ENCODE peak calls at places on chromosomes 5 and 9, in eight cellular contexts. J is H1, M is fibroblast of pulmonary artery, S is ovary, I is psoas muscle, X is AG09319, E is left ventricle myocardium inferior, P is lower lobe of right lung. C is an unnamed sample.

GRCh38 chr9:98146101-98146991 is 27.3 kb upstream of the TRIM14 start:
- DNase-seq in J (no peak), M (peak; percentile 73), S (no peak), I (no peak), X (peak; percentile 14), E (peak; percentile 29), P (peak; percentile 96), C (no peak)

GRCh38 chr5:154757647-154758406 is 2.6 kb downstream of the LARP1 start:
- DNase-seq in J (no peak), M (no peak), S (no peak), I (no peak), X (no peak), E (no peak), P (no peak), C (no peak)

GRCh38 chr9:109968702-109969450 is 188.9 kb downstream of the PALM2AKAP2 start:
- DNase-seq in J (peak; percentile 52), M (peak; percentile 55), S (no peak), I (no peak), X (no peak), E (no peak), P (no peak), C (no peak)

GRCh38 chr5:149210229-149210628 is 61.4 kb upstream of the AFAP1L1 start:
- DNase-seq in J (no peak), M (peak; percentile 35), S (no peak), I (no peak), X (no peak), E (no peak), P (no peak), C (no peak)

GRCh38 chr9:112176410-112177010 is 1.4 kb upstream of the SUSD1 start:
- DNase-seq in J (no peak), M (no peak), S (no peak), I (no peak), X (no peak), E (no peak), P (no peak), C (no peak)

GRCh38 chr5:97979740-97980139 is 793.7 kb upstream of the RGMB start:
- DNase-seq in J (no peak), M (peak; percentile 91), S (no peak), I (no peak), X (no peak), E (peak; percentile 39), P (no peak), C (no peak)

GRCh38 chr5:14118551-14119320 is 24.4 kb upstream of the TRIO start:
- DNase-seq in J (no peak), M (no peak), S (no peak), I (no peak), X (no peak), E (peak; percentile 38), P (no peak), C (no peak)

GRCh38 chr5:159106193-159106568 is 6.5 kb upstream of the EBF1 start:
- DNase-seq in J (no peak), M (no peak), S (peak; percentile 30), I (no peak), X (no peak), E (no peak), P (no peak), C (no peak)

GRCh38 chr5:14685757-14686156 is 21.2 kb downstream of the OTULIN start:
- DNase-seq in J (no peak), M (peak; percentile 74), S (no peak), I (no peak), X (no peak), E (no peak), P (no peak), C (no peak)

DNA sequence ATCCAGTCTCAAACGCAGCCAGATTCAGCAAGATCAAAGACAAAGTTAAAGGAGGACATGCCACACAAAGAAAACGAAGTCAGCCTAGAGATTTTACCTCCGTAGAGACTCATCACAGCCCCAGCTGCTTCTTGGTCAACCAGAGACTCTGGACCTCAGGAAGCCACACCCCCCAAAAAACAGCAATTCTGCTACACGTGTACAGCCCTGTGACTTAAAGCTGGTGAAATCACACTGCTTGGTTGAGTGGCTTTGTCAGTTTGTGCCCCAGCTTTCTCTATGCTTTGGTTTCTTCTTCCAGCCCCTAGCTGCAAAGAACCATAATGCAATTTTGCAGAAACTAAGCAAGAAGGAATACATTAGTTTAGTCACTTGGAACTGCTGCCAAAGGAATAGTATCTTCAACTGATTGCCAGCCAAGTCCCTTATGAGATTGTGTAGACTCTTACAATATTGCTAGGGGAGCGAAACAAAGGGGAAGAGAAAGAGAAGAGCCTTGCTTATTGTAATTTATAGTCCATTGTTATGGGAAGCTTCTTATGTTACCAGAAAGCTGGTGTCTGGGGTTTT is 158.8 kb upstream of the ZNF462 start:
- DNase-seq in J (no peak), M (peak; percentile 51), S (no peak), I (no peak), X (no peak), E (no peak), P (no peak), C (no peak)
- TF ChIP-seq CTCF in J (no peak), M (peak; percentile 18), S (no peak), I (no peak), X (no peak), E (no peak), P (no peak), C (no peak)

DNA sequence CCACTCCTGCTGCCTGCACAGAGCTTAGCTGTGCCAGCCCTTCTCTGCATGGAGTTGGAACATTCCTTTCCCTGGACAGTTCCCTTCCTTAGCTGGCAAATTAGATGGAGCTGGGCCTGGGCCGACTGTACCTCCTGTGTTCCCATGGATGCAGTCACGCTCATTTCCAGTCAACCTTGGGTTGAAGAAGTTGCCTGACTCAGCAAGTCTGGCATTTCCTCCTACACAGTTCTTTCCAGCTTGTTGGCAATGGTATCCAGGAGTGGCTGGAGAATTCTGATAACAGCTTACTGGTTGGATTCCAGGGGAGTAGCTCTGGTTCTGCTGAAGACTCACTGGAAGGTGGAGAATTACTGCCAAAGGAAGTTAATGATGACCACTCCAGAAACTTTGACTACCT is 9.2 kb upstream of the TAF1L start:
- DNase-seq in J (no peak), M (peak; percentile 98), S (no peak), I (no peak), X (peak; percentile 10), E (no peak), P (no peak), C (no peak)
- TF ChIP-seq CTCF in J (no peak), M (no peak), S (no peak), I (no peak), X (no peak), E (no peak), P (no peak), C (no peak)

GRCh38 chr9:105818903-105819302 is 124.6 kb downstream of the TMEM38B start:
- DNase-seq in J (no peak), M (no peak), S (no peak), I (no peak), X (no peak), E (no peak), P (no peak), C (no peak)

GRCh38 chr9:105828171-105828570 is 133.8 kb downstream of the TMEM38B start:
- DNase-seq in J (no peak), M (no peak), S (no peak), I (no peak), X (no peak), E (no peak), P (no peak), C (no peak)

GRCh38 chr9:105828596-105829213 is 134.4 kb downstream of the TMEM38B start:
- DNase-seq in J (no peak), M (no peak), S (no peak), I (no peak), X (no peak), E (no peak), P (no peak), C (no peak)

DNA sequence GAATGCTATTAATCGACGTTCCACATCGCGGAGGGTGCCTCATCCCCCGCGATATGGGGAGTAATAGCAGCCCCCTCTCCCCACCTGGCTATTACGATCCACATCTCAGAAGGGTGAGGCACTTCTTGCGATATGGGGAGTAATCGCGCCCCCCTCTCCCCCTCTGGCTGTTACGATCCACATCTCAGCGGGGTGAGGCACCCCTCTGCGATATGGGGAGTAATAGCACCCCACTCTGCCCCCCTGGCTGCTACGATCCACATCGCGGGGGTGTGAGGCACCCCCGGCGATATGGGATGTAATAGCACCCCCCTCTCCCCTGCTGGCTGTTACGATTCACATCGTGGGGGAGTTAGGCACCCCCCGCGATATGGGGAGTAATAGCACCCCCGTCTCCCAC is 128.5 kb downstream of the TMEM38B start:
- DNase-seq in J (no peak), M (no peak), S (no peak), I (no peak), X (no peak), E (no peak), P (no peak), C (no peak)
- TF ChIP-seq CTCF in J (no peak), M (no peak), S (no peak), I (no peak), X (no peak), E (no peak), P (no peak), C (no peak)

GRCh38 chr9:7053903-7054302 is 296.1 kb downstream of the KDM4C start:
- DNase-seq in J (no peak), M (no peak), S (no peak), I (no peak), X (no peak), E (no peak), P (no peak), C (no peak)
- TF ChIP-seq CTCF in J (no peak), M (no peak), S (no peak), I (no peak), X (no peak), E (no peak), P (no peak), C (no peak)

GRCh38 chr5:36058776-36059175 is 7.9 kb downstream of the UGT3A2 start:
- DNase-seq in J (no peak), M (no peak), S (no peak), I (no peak), X (no peak), E (no peak), P (no peak), C (no peak)

GRCh38 chr5:36066001-36066539 is 612 bp downstream of the UGT3A2 start:
- DNase-seq in J (no peak), M (no peak), S (no peak), I (no peak), X (no peak), E (no peak), P (no peak), C (no peak)

GRCh38 chr5:36059571-36060515 is 6.8 kb downstream of the UGT3A2 start:
- DNase-seq in J (no peak), M (no peak), S (no peak), I (no peak), X (peak; percentile 20), E (no peak), P (no peak), C (no peak)

GRCh38 chr5:36055984-36056383 is 10.7 kb downstream of the UGT3A2 start:
- DNase-seq in J (no peak), M (no peak), S (no peak), I (no peak), X (no peak), E (no peak), P (no peak), C (no peak)

DNA sequence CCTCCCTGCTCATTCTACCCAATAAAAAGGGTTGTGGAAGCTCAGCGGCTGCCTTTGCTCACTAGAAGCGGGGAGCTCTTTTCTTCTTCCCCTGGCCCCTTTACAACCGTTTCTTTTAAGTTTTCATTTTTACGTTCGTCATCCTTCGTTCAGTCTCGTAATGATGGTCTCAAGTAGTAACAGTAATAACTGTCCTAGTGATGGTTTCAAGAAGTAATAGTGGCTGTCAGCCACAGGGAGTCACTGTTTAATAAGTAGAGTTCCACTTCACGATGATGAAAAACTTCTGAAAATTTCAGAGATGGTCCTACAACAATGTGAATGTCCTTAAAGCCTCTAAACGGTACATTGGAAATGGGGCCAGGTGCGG is 6.2 kb downstream of the UGT3A2 start:
- DNase-seq in J (no peak), M (no peak), S (no peak), I (no peak), X (no peak), E (no peak), P (no peak), C (no peak)
- TF ChIP-seq CTCF in J (no peak), M (no peak), S (no peak), I (no peak), X (peak; percentile 40), E (no peak), P (no peak), C (no peak)

C was measured in mesothelial cell of epicardium.